ENCODE peak calls at places on chromosomes 5 and 9, in nine cellular contexts. P, W, D, X, L, S, R, N and F are unnamed samples.

GRCh38 chr5:97062046-97062445 is 80.4 kb downstream of the LIX1 start:
- DNase-seq in P (no peak), W (no peak), R (no peak), L (no peak), S (no peak), N (no peak), D (peak; percentile 31), X (no peak), F (no peak)

GRCh38 chr5:159174511-159175168 is 34.7 kb downstream of the RNF145 start:
- DNase-seq in L (peak; percentile 56), S (no peak), D (no peak), W (no peak), P (no peak), R (no peak), X (no peak), N (no peak), F (no peak)

GRCh38 chr9:79470957-79471356 is 100.8 kb upstream of the TLE4 start:
- DNase-seq in R (no peak), N (no peak), S (peak; percentile 80), W (no peak), X (no peak), L (no peak), P (no peak), D (no peak), F (no peak)

GRCh38 chr9:91282292-91282691 is 79.4 kb downstream of the AUH start:
- DNase-seq in W (no peak), N (no peak), S (no peak), D (no peak), R (no peak), X (no peak), P (no peak), L (peak; percentile 21), F (no peak)

GRCh38 chr5:172958268-172959046 is 767 bp upstream of the RPL26L1 start:
- DNase-seq in D (peak; percentile 80), S (peak; percentile 72), P (peak; percentile 76), W (peak; percentile 48), X (peak; percentile 55), L (peak; percentile 64), N (peak; percentile 62), R (peak; percentile 64), F (peak; percentile 33)

GRCh38 chr9:130555061-130555460 is 24.3 kb upstream of the FUBP3 start:
- DNase-seq in P (no peak), W (no peak), L (no peak), N (no peak), D (no peak), R (no peak), S (no peak), X (no peak), F (no peak)

GRCh38 chr5:99589424-99589823 is 660.6 kb upstream of the CHD1 start:
- DNase-seq in L (no peak), X (no peak), S (no peak), R (no peak), D (no peak), N (no peak), W (no peak), P (no peak), F (no peak)

GRCh38 chr9:38067611-38067891 is 1.5 kb downstream of the SHB start:
- DNase-seq in N (no peak), L (no peak), W (no peak), D (peak; percentile 43), S (peak; percentile 43), P (peak; percentile 44), X (no peak), R (peak; percentile 28), F (peak; percentile 50)

GRCh38 chr9:112041536-112042243 is 133.4 kb downstream of the SUSD1 start:
- DNase-seq in P (no peak), D (peak; percentile 82), R (no peak), X (no peak), S (no peak), N (no peak), W (no peak), L (peak; percentile 99), F (no peak)

GRCh38 chr5:36452394-36453100 is 150.8 kb upstream of the RANBP3L start:
- DNase-seq in P (no peak), W (no peak), R (no peak), N (no peak), L (no peak), D (no peak), S (peak; percentile 3), X (no peak), F (no peak)

GRCh38 chr9:117247271-117247670 is 167.6 kb downstream of the ASTN2 start:
- DNase-seq in R (no peak), L (no peak), S (peak; percentile 55), X (no peak), D (peak; percentile 67), N (no peak), W (no peak), P (no peak), F (peak; percentile 16)

GRCh38 chr5:56282241-56282640 is 49.1 kb upstream of the ANKRD55 start:
- DNase-seq in P (no peak), L (no peak), W (no peak), D (no peak), N (no peak), S (no peak), X (no peak), R (no peak), F (no peak)

GRCh38 chr5:36507332-36507952 is 99.0 kb upstream of the SLC1A3 start:
- DNase-seq in X (peak; percentile 61), L (peak; percentile 79), P (peak; percentile 86), S (peak; percentile 82), N (peak; percentile 45), D (peak; percentile 91), W (peak; percentile 41), R (peak; percentile 76), F (peak; percentile 71)

GRCh38 chr9:127105805-127106492 is 16.5 kb downstream of the ANGPTL2 start:
- DNase-seq in N (no peak), S (no peak), X (no peak), R (no peak), L (no peak), D (no peak), W (no peak), P (no peak), F (no peak)

GRCh38 chr5:129099184-129099570 is 4.6 kb downstream of the ISOC1 start:
- DNase-seq in L (no peak), W (no peak), X (no peak), S (peak; percentile 61), P (no peak), R (no peak), D (no peak), N (no peak), F (no peak)

GRCh38 chr5:73338201-73339126 is 110.1 kb downstream of the FOXD1 start:
- DNase-seq in R (no peak), S (no peak), W (no peak), N (no peak), X (no peak), P (no peak), D (peak; percentile 12), L (peak; percentile 36), F (no peak)

GRCh38 chr9:93089024-93089423 is 7.0 kb upstream of the CARD19 start:
- DNase-seq in P (no peak), S (no peak), L (no peak), N (no peak), W (no peak), D (no peak), X (no peak), R (no peak), F (no peak)

GRCh38 chr5:142540774-142541466 is 145.0 kb downstream of the FGF1 start:
- DNase-seq in P (no peak), W (no peak), S (peak; percentile 64), R (peak; percentile 66), D (no peak), N (no peak), L (peak; percentile 66), X (no peak), F (no peak)

GRCh38 chr5:146426853-146427618 is 20.1 kb upstream of the TCERG1 start:
- DNase-seq in S (peak; percentile 46), P (no peak), L (peak; percentile 61), X (no peak), R (no peak), W (no peak), N (peak; percentile 37), D (peak; percentile 75), F (no peak)

GRCh38 chr5:132825165-132825823 is 5.2 kb downstream of the SHROOM1 start:
- DNase-seq in L (no peak), N (no peak), S (no peak), P (no peak), W (no peak), R (no peak), X (no peak), D (peak; percentile 76), F (no peak)

GRCh38 chr5:135127604-135128240 is 93.7 kb upstream of the PITX1 start:
- DNase-seq in L (peak; percentile 13), R (no peak), N (no peak), S (no peak), X (no peak), P (peak; percentile 52), D (no peak), W (no peak), F (no peak)

GRCh38 chr9:78620764-78621163 is 323.8 kb downstream of the PSAT1 start:
- DNase-seq in N (no peak), W (no peak), L (peak; percentile 30), D (no peak), R (no peak), X (no peak), P (no peak), S (no peak), F (no peak)

GRCh38 chr5:140973550-140973949 is 7.3 kb downstream of the PCDHAC2 start:
- DNase-seq in L (no peak), D (no peak), N (no peak), X (no peak), W (no peak), S (no peak), P (no peak), R (no peak), F (no peak)

GRCh38 chr5:161287436-161287835 is 259.1 kb downstream of the GABRB2 start:
- DNase-seq in S (no peak), N (no peak), R (no peak), P (no peak), W (no peak), L (no peak), D (no peak), X (no peak), F (no peak)

GRCh38 chr5:1718669-1719068 is 81.0 kb downstream of the MRPL36 start:
- DNase-seq in P (no peak), L (peak; percentile 7), N (no peak), S (no peak), D (peak; percentile 56), R (no peak), X (no peak), W (no peak), F (no peak)

GRCh38 chr5:96602776-96603175 is 59.4 kb upstream of the CAST start:
- DNase-seq in L (no peak), X (no peak), P (no peak), R (no peak), W (no peak), S (no peak), D (no peak), N (no peak), F (no peak)